ENCODE peak calls at places on chromosomes 4 and X, in nine cellular contexts. S is memory B cell; V is posterior vena cava; Q is fibroblast of pulmonary artery; E is NCI-H1105; I is M059J; L is stimulated activated CD4-positive, alpha-beta T cell treated with anti-CD3 and anti-CD28 coated beads, Interleukin-15, amount 100 ng/mL, for 1 hour; R is lower lobe of right lung; K is aorta. T is an unnamed sample.

GRCh38 chr4:88295656-88296055 is 11.3 kb upstream of the PPM1K start:
- DNase-seq in R (no peak), K (no peak), S (no peak), Q (no peak), V (no peak), E (no peak), I (no peak), L (no peak), T (no peak)

GRCh38 chr4:102751964-102752363 is 8.8 kb downstream of the MANBA start:
- DNase-seq in L (no peak), I (no peak), V (no peak), S (no peak), R (no peak), K (no peak), E (no peak), Q (no peak), T (no peak)

GRCh38 chr4:54281060-54281781 is 52.1 kb downstream of the PDGFRA start:
- DNase-seq in R (peak), Q (peak), S (no peak), I (peak), L (no peak), K (peak), V (peak), E (no peak), T (peak)

GRCh38 chrX:43969504-43970501 is 3.4 kb downstream of the NDP start:
- DNase-seq in K (no peak), L (no peak), Q (no peak), S (no peak), E (no peak), R (no peak), V (no peak), I (peak), T (peak)

GRCh38 chr4:48428926-48429325 is 54.2 kb upstream of the SLC10A4 start:
- DNase-seq in V (no peak), I (no peak), Q (no peak), L (no peak), R (no peak), S (no peak), K (no peak), E (no peak), T (no peak)

GRCh38 chr4:156970501-156971167 is 965 bp downstream of the PDGFC start:
- DNase-seq in S (no peak), R (peak), L (no peak), V (peak), E (peak), K (peak), I (peak), Q (peak), T (peak)

GRCh38 chr4:189377576-189377975 is 563.1 kb upstream of the FRG1 start:
- DNase-seq in I (no peak), Q (no peak), R (no peak), K (no peak), S (no peak), L (no peak), E (no peak), V (no peak), T (no peak)

GRCh38 chr4:30495261-30496050 is 224.7 kb upstream of the PCDH7 start:
- DNase-seq in R (no peak), L (no peak), K (no peak), Q (no peak), V (no peak), I (no peak), S (no peak), E (no peak), T (no peak)

GRCh38 chr4:153785830-153786721 is 2.8 kb downstream of the SFRP2 start:
- DNase-seq in R (no peak), K (no peak), Q (peak), V (no peak), S (no peak), E (no peak), I (peak), L (no peak), T (no peak)

GRCh38 chr4:151362404-151363164 is 37.2 kb upstream of the SH3D19 start:
- DNase-seq in E (peak), K (peak), R (peak), L (peak), V (peak), S (peak), I (peak), Q (peak), T (peak)

GRCh38 chr4:37605843-37606565 is 80.2 kb downstream of the RELL1 start:
- DNase-seq in V (no peak), K (no peak), S (no peak), I (no peak), Q (no peak), E (no peak), R (no peak), L (no peak), T (no peak)

GRCh38 chr4:38073596-38074234 is 113.5 kb downstream of the PTTG2 start:
- DNase-seq in L (no peak), I (no peak), K (no peak), R (no peak), E (no peak), Q (peak), S (no peak), V (no peak), T (no peak)

GRCh38 chrX:40931921-40932320 is 153.3 kb upstream of the USP9X start:
- DNase-seq in L (no peak), V (no peak), R (no peak), Q (peak), K (no peak), E (no peak), I (peak), S (no peak), T (peak)

GRCh38 chr4:11042760-11043159 is 358.2 kb upstream of the CLNK start:
- DNase-seq in R (no peak), Q (no peak), L (no peak), S (no peak), I (no peak), E (no peak), V (no peak), K (no peak), T (no peak)

GRCh38 chrX:152343306-152343705 is 107.8 kb downstream of the GABRA3 start:
- DNase-seq in E (no peak), R (no peak), L (no peak), I (peak), V (no peak), K (no peak), S (no peak), Q (no peak), T (no peak)

GRCh38 chr4:48899950-48900349 is 6.6 kb downstream of the OCIAD2 start:
- DNase-seq in I (no peak), V (no peak), K (no peak), S (no peak), R (no peak), Q (peak), L (no peak), E (no peak), T (peak)

GRCh38 chrX:46573896-46574336 is 351 bp downstream of the CHST7 start:
- DNase-seq in Q (peak), S (peak), K (peak), L (peak), E (peak), I (peak), R (peak), V (no peak), T (peak)

GRCh38 chrX:109774706-109775105 is 41.6 kb upstream of the ACSL4 start:
- DNase-seq in V (no peak), I (peak), R (no peak), L (no peak), S (no peak), E (no peak), K (no peak), Q (peak), T (peak)

GRCh38 chrX:99703467-99703866 is 706.6 kb downstream of the PCDH19 start:
- DNase-seq in V (no peak), I (no peak), R (no peak), K (no peak), Q (no peak), S (no peak), E (no peak), L (no peak), T (no peak)

GRCh38 chr4:88147799-88148217 is 10.6 kb downstream of the ABCG2 start:
- DNase-seq in R (no peak), Q (no peak), V (no peak), E (no peak), L (no peak), S (no peak), K (no peak), I (no peak), T (no peak)

GRCh38 chr4:183014361-183015084 is 84.5 kb upstream of the WWC2 start:
- DNase-seq in S (no peak), Q (no peak), L (no peak), E (no peak), V (no peak), I (no peak), R (no peak), K (no peak), T (no peak)

T was measured in iris pigment epithelial cell.